ENCODE peak calls at places on chromosome 7, in six cellular contexts. A is naive thymus-derived CD4-positive, alpha-beta T cell; Y is neural progenitor cell; C is heart left ventricle; S is adipocyte; B is cardiac muscle cell. M is an unnamed sample.

GRCh38 chr7:112858838-112859237 is 68.6 kb upstream of the TMEM168 start:
- DNase-seq in A (no peak), Y (no peak), C (no peak), S (no peak), B (no peak), M (no peak)

GRCh38 chr7:159112136-159113011 is 32.3 kb downstream of the VIPR2 start:
- DNase-seq in A (no peak), Y (no peak), C (no peak), S (no peak), B (no peak), M (no peak)

GRCh38 chr7:99092064-99092720 is 51.7 kb downstream of the SMURF1 start:
- DNase-seq in A (no peak), Y (no peak), C (no peak), S (no peak), B (no peak), M (no peak)

GRCh38 chr7:28956608-28957063 is 1.5 kb downstream of the TRIL start:
- DNase-seq in A (no peak), Y (peak; percentile 88), C (peak; percentile 65), S (peak; percentile 77), B (peak; percentile 72), M (peak; percentile 71)

GRCh38 chr7:107948645-107949442 is 54.1 kb downstream of the LAMB1 start:
- DNase-seq in A (no peak), Y (no peak), C (no peak), S (peak; percentile 94), B (peak; percentile 77), M (peak; percentile 78)

GRCh38 chr7:30869794-30870491 is 41.7 kb upstream of the AQP1 start:
- DNase-seq in A (no peak), Y (no peak), C (peak; percentile 73), S (peak; percentile 54), B (peak; percentile 15), M (no peak)

GRCh38 chr7:23133797-23134196 is 28.2 kb downstream of the KLHL7 start:
- DNase-seq in A (no peak), Y (no peak), C (no peak), S (no peak), B (peak; percentile 14), M (no peak)

GRCh38 chr7:44394112-44394447 is 68.7 kb upstream of the CAMK2B start:
- DNase-seq in A (no peak), Y (no peak), C (no peak), S (no peak), B (no peak), M (no peak)

GRCh38 chr7:25025218-25025671 is 45.3 kb upstream of the OSBPL3 start:
- DNase-seq in A (no peak), Y (no peak), C (no peak), S (peak; percentile 82), B (peak; percentile 88), M (peak; percentile 80)

GRCh38 chr7:40298421-40298820 is 163.6 kb downstream of the SUGCT start:
- DNase-seq in A (no peak), Y (no peak), C (no peak), S (peak; percentile 52), B (peak; percentile 68), M (peak; percentile 88)

DNA sequence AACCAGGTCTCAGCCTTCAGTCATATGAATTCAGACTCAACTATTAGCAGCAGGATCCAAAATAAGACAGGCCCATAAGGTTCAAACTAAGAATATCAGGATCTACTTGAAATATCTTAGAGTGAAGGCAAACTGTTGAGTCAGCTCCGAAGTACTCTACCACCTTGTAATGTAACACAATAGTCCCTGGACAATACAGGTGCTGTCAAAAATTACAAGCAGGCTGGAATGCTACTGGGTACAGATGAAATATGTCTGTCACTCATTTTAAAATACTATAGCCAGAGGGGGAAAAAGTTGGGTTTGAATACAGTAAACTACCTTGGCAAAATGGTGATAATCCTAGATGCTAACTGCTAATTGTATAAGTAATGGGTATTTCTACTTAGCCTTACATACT is 6.8 kb downstream of the PAXIP1 start:
- DNase-seq in A (no peak), Y (no peak), C (no peak), S (no peak), B (no peak), M (no peak)
- H3K4me1 ChIP-seq in A (no peaks in the 10 kb centered on the region), Y (peaks cover 12% of the 10 kb centered on the region), C (no peaks in the 10 kb centered on the region), S (no peaks in the 10 kb centered on the region), B (no peaks in the 10 kb centered on the region), M (no peaks in the 10 kb centered on the region)

GRCh38 chr7:135970045-135970444 is 7.1 kb downstream of the MTPN start:
- DNase-seq in A (no peak), Y (no peak), C (no peak), S (no peak), B (no peak), M (no peak)

GRCh38 chr7:135971366-135971725 is 5.8 kb downstream of the MTPN start:
- DNase-seq in A (no peak), Y (no peak), C (no peak), S (no peak), B (no peak), M (no peak)

GRCh38 chr7:135966341-135967043 is 10.7 kb downstream of the MTPN start:
- DNase-seq in A (no peak), Y (no peak), C (no peak), S (no peak), B (no peak), M (no peak)

GRCh38 chr7:135974667-135975066 is 2.5 kb downstream of the MTPN start:
- DNase-seq in A (no peak), Y (no peak), C (no peak), S (no peak), B (no peak), M (no peak)

GRCh38 chr7:135970682-135971365 is 6.3 kb downstream of the MTPN start:
- DNase-seq in A (no peak), Y (no peak), C (no peak), S (no peak), B (no peak), M (no peak)
- H3K4me1 ChIP-seq in A (peaks cover 28% of the 10 kb centered on the region), Y (peaks cover 4% of the 10 kb centered on the region), C (peaks cover 42% of the 10 kb centered on the region), S (peaks cover 15% of the 10 kb centered on the region), B (peaks cover 66% of the 10 kb centered on the region), M (peaks cover 3% of the 10 kb centered on the region)

DNA sequence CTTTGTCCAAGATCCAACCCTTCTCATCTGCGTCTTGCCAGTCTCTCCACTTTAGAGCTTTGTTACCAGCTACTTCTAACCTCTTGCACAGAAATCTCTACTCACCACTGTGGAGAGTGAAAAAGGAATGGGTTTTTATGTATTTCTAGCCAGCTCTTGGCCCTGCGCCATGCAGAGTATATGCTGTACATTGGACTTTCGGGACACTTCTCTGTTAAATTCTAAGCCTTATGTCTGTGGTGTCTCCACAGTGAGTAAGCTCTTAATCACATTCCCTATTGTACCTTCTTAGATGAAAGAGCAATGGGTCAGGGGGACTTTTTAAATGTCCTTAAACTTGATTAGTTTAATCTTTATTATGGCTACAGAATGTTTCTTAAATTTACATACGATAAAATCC is 253.0 kb upstream of the C7orf33 start:
- DNase-seq in A (no peak), Y (no peak), C (no peak), S (no peak), B (no peak), M (no peak)
- H3K4me1 ChIP-seq in A (peaks cover 8% of the 10 kb centered on the region), Y (peaks cover 68% of the 10 kb centered on the region), C (peaks cover 13% of the 10 kb centered on the region), S (peaks cover 5% of the 10 kb centered on the region), B (peaks cover 16% of the 10 kb centered on the region), M (peaks cover 6% of the 10 kb centered on the region)

DNA sequence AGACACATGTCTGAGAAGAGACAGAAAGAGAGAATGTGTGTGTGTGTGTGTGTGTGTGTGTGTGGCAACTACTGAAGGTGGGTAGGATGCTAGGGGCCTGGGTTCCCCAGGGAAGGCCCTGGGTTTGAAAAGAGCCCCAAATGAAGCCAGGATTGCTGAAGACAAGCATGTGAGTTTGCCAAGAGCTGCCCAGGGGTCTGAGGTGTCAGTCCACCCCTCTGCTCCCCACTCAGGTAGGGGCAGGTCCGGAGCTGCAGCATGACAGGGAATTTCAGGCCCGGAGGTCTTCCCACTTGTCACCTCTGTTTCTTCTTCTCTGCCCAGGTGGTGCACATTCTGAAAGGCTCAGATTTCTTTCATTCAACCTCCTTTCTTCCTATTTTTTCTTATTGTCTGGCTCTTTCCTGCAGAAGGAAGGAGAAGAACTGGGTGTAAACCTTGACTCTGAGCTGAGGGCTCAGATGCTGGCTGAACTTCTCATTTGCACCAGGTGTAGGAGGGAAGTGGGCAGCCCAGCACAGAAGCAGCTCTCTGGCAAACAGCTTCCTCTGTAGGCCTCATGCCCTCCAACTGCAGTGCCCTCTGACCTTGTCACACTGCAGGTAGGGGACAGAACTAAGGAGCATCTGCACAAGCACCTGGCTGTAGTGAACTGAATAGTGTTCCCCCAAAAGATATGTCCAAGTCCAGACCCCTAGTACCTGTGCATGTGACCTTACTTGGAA is 79.6 kb upstream of the LRRC4 start:
- DNase-seq in A (no peak), Y (no peak), C (no peak), S (no peak), B (no peak), M (no peak)
- H3K4me1 ChIP-seq in A (peaks cover 59% of the 10 kb centered on the region), Y (no peaks in the 10 kb centered on the region), C (peaks cover 9% of the 10 kb centered on the region), S (no peaks in the 10 kb centered on the region), B (no peaks in the 10 kb centered on the region), M (peaks cover 6% of the 10 kb centered on the region)

GRCh38 chr7:233456-234035 is 41.2 kb downstream of the FAM20C start:
- DNase-seq in A (no peak), Y (no peak), C (peak; percentile 68), S (no peak), B (peak; percentile 23), M (peak; percentile 57)
- H3K4me1 ChIP-seq in A (no peaks in the 10 kb centered on the region), Y (no peaks in the 10 kb centered on the region), C (peaks cover 58% of the 10 kb centered on the region), S (peaks cover 75% of the 10 kb centered on the region), B (no peaks in the 10 kb centered on the region), M (peaks cover 58% of the 10 kb centered on the region)

GRCh38 chr7:2521341-2521745 is 1.8 kb downstream of the LFNG start:
- DNase-seq in A (no peak), Y (peak; percentile 66), C (no peak), S (no peak), B (no peak), M (no peak)
- H3K4me1 ChIP-seq in A (peaks cover 41% of the 10 kb centered on the region), Y (peaks cover 71% of the 10 kb centered on the region), C (peaks cover 72% of the 10 kb centered on the region), S (peaks cover 63% of the 10 kb centered on the region), B (no peaks in the 10 kb centered on the region), M (peaks cover 72% of the 10 kb centered on the region)

GRCh38 chr7:100544949-100545635 is 6.1 kb downstream of the AGFG2 start:
- DNase-seq in A (no peak), Y (no peak), C (no peak), S (peak; percentile 54), B (peak; percentile 47), M (no peak)
- H3K4me1 ChIP-seq in A (peaks cover 70% of the 10 kb centered on the region), Y (peaks cover 25% of the 10 kb centered on the region), C (peaks cover 52% of the 10 kb centered on the region), S (peaks cover 44% of the 10 kb centered on the region), B (peaks cover 30% of the 10 kb centered on the region), M (peaks cover 8% of the 10 kb centered on the region)

GRCh38 chr7:137990251-137990901 is 11.5 kb downstream of the CREB3L2 start:
- DNase-seq in A (no peak), Y (no peak), C (no peak), S (peak; percentile 74), B (peak; percentile 89), M (peak; percentile 98)
- H3K4me1 ChIP-seq in A (no peaks in the 10 kb centered on the region), Y (peaks cover 10% of the 10 kb centered on the region), C (peaks cover 83% of the 10 kb centered on the region), S (peaks cover 67% of the 10 kb centered on the region), B (peaks cover 37% of the 10 kb centered on the region), M (peaks cover 24% of the 10 kb centered on the region)

M was measured in mesenchymal stem cell.